ENCODE peak calls at places on chromosome 7, in four cellular contexts. M is cardiac septum, C is Daoy, D is IMR-90. G is an unnamed sample.

GRCh38 chr7:32066441-32066840 is 3.8 kb downstream of the PDE1C start:
- DNase-seq in C (no peak), M (no peak), D (no peak), G (no peak)

GRCh38 chr7:74002474-74003017 is 25.4 kb upstream of the ELN start:
- DNase-seq in M (peak), D (peak), C (peak), G (peak)

GRCh38 chr7:50068850-50069551 is 24.0 kb downstream of the ZPBP start:
- DNase-seq in M (no peak), D (no peak), C (peak), G (no peak)

GRCh38 chr7:99622596-99622995 is 5.8 kb downstream of the ZSCAN25 start:
- DNase-seq in M (no peak), D (no peak), C (no peak), G (no peak)

GRCh38 chr7:146713907-146714306 is 597.3 kb downstream of the CNTNAP2 start:
- DNase-seq in D (no peak), M (no peak), C (no peak), G (no peak)

GRCh38 chr7:44727346-44728262 is 21.0 kb upstream of the ZMIZ2 start:
- DNase-seq in M (no peak), D (peak), C (peak), G (peak)

GRCh38 chr7:5478568-5479045 is 55.0 kb upstream of the TNRC18 start:
- DNase-seq in C (no peak), M (no peak), D (no peak), G (no peak)

GRCh38 chr7:157439761-157440160 is 103.0 kb downstream of the DNAJB6 start:
- DNase-seq in D (no peak), C (no peak), M (no peak), G (no peak)

GRCh38 chr7:4689151-4689550 is 7.1 kb downstream of the FOXK1 start:
- DNase-seq in M (no peak), D (no peak), C (no peak), G (no peak)

GRCh38 chr7:130887182-130888016 is 153.4 kb upstream of the KLF14 start:
- DNase-seq in C (peak), M (no peak), D (peak), G (no peak)

GRCh38 chr7:106756884-106757283 is 95.9 kb upstream of the CCDC71L start:
- DNase-seq in M (no peak), D (no peak), C (no peak), G (no peak)

GRCh38 chr7:143042821-143043271 is 9.3 kb upstream of the OR6V1 start:
- DNase-seq in M (no peak), D (no peak), C (peak), G (no peak)

GRCh38 chr7:151862606-151863381 is 14.1 kb downstream of the PRKAG2 start:
- DNase-seq in D (no peak), M (no peak), C (no peak), G (peak)

GRCh38 chr7:120941064-120941463 is 9.5 kb upstream of the ING3 start:
- DNase-seq in D (no peak), M (no peak), C (no peak), G (no peak)

GRCh38 chr7:47893238-47893637 is 55.0 kb downstream of the PKD1L1 start:
- DNase-seq in D (no peak), C (peak), M (no peak), G (no peak)

G was measured in posterior vena cava.